ENCODE peak calls at places on chromosome 1, in four cellular contexts. Z is GM23338; X is A549; B is CD4-positive, alpha-beta T cell. V is an unnamed sample.

GRCh38 chr1:16607433-16607851 is 5.9 kb downstream of the NBPF1 start:
- DNase-seq in Z (no peak), B (no peak), X (no peak), V (no peak)

GRCh38 chr1:179128520-179128919 is 46.6 kb downstream of the TOR3A start:
- DNase-seq in Z (no peak), B (no peak), X (no peak), V (no peak)

GRCh38 chr1:36109041-36109679 is 15.9 kb downstream of the COL8A2 start:
- DNase-seq in X (no peak), Z (no peak), B (peak; percentile 57), V (no peak)

GRCh38 chr1:18234790-18235242 is 127.2 kb downstream of the IGSF21 start:
- DNase-seq in X (peak; percentile 63), Z (peak; percentile 92), B (no peak), V (no peak)

GRCh38 chr1:107140703-107141490 is at the start of gene NTNG1:
- DNase-seq in B (no peak), Z (peak; percentile 69), X (no peak), V (no peak)

GRCh38 chr1:24932284-24932683 is 2.2 kb upstream of the RUNX3 start:
- DNase-seq in Z (peak; percentile 74), X (peak; percentile 26), B (no peak), V (peak; percentile 72)

GRCh38 chr1:168603501-168604107 is 27.2 kb downstream of the XCL1 start:
- DNase-seq in B (peak; percentile 49), X (peak; percentile 73), Z (peak; percentile 96), V (peak; percentile 82)

GRCh38 chr1:109756848-109757521 is 6.7 kb downstream of the EPS8L3 start:
- DNase-seq in Z (no peak), X (no peak), B (no peak), V (peak; percentile 33)

GRCh38 chr1:3483801-3484444 is 29.5 kb downstream of the ARHGEF16 start:
- DNase-seq in Z (peak; percentile 91), X (peak; percentile 25), B (no peak), V (no peak)

GRCh38 chr1:156359973-156360372 is 9.0 kb upstream of the RHBG start:
- DNase-seq in X (peak; percentile 56), Z (peak; percentile 86), B (no peak), V (no peak)

GRCh38 chr1:182330303-182330702 is 61.3 kb downstream of the GLUL start:
- DNase-seq in X (no peak), B (no peak), Z (no peak), V (no peak)

GRCh38 chr1:202697038-202697437 is 13.2 kb downstream of the SYT2 start:
- DNase-seq in Z (peak; percentile 53), X (peak; percentile 20), B (no peak), V (no peak)

GRCh38 chr1:23904748-23905357 is 8.3 kb downstream of the CNR2 start:
- DNase-seq in Z (no peak), B (no peak), X (no peak), V (no peak)

GRCh38 chr1:183368213-183369108 is 49.7 kb downstream of the NMNAT2 start:
- DNase-seq in Z (peak; percentile 42), B (no peak), X (no peak), V (no peak)

GRCh38 chr1:179831852-179832699 is 45.5 kb downstream of the TOR1AIP2 start:
- DNase-seq in Z (no peak), X (no peak), B (no peak), V (no peak)

GRCh38 chr1:204225841-204226745 is 12.3 kb upstream of the GOLT1A start:
- DNase-seq in B (no peak), X (no peak), Z (no peak), V (no peak)

GRCh38 chr1:185562623-185563359 is 171.4 kb upstream of the HMCN1 start:
- DNase-seq in B (no peak), X (no peak), Z (no peak), V (no peak)

GRCh38 chr1:185559151-185559550 is 175.0 kb upstream of the HMCN1 start:
- DNase-seq in X (no peak), Z (no peak), B (no peak), V (no peak)

GRCh38 chr1:185561629-185562028 is 172.6 kb upstream of the HMCN1 start:
- DNase-seq in Z (no peak), B (no peak), X (no peak), V (no peak)

GRCh38 chr1:185560760-185561159 is 173.4 kb upstream of the HMCN1 start:
- DNase-seq in Z (no peak), X (no peak), B (no peak), V (no peak)

GRCh38 chr1:185559684-185560310 is 174.4 kb upstream of the HMCN1 start:
- DNase-seq in X (peak; percentile 58), B (peak; percentile 22), Z (peak; percentile 82), V (no peak)
- TF ChIP-seq CTCF in X (no peak), B (no peak), Z (peak; percentile 89), V (no peak)

GRCh38 chr1:30102605-30103004 is 620.8 kb downstream of the MATN1 start:
- DNase-seq in X (no peak), B (no peak), Z (no peak), V (no peak)

GRCh38 chr1:30106125-30106524 is 617.3 kb downstream of the MATN1 start:
- DNase-seq in Z (peak; percentile 86), X (peak; percentile 21), B (no peak), V (peak; percentile 68)

GRCh38 chr1:30101477-30102227 is 621.7 kb downstream of the MATN1 start:
- DNase-seq in Z (peak; percentile 33), B (no peak), X (no peak), V (no peak)

GRCh38 chr1:30103708-30104107 is 619.7 kb downstream of the MATN1 start:
- DNase-seq in X (no peak), Z (no peak), B (no peak), V (no peak)

GRCh38 chr1:30104551-30104950 is 618.8 kb downstream of the MATN1 start:
- DNase-seq in B (no peak), X (no peak), Z (no peak), V (no peak)
- TF ChIP-seq CTCF in B (no peak), X (no peak), Z (no peak), V (no peak)

GRCh38 chr1:62131093-62131725 is 63.4 kb upstream of the L1TD1 start:
- DNase-seq in X (peak; percentile 65), B (no peak), Z (peak; percentile 95), V (no peak)
- TF ChIP-seq CTCF in X (peak; percentile 64), B (peak; percentile 76), Z (peak; percentile 98), V (peak; percentile 69)

DNA sequence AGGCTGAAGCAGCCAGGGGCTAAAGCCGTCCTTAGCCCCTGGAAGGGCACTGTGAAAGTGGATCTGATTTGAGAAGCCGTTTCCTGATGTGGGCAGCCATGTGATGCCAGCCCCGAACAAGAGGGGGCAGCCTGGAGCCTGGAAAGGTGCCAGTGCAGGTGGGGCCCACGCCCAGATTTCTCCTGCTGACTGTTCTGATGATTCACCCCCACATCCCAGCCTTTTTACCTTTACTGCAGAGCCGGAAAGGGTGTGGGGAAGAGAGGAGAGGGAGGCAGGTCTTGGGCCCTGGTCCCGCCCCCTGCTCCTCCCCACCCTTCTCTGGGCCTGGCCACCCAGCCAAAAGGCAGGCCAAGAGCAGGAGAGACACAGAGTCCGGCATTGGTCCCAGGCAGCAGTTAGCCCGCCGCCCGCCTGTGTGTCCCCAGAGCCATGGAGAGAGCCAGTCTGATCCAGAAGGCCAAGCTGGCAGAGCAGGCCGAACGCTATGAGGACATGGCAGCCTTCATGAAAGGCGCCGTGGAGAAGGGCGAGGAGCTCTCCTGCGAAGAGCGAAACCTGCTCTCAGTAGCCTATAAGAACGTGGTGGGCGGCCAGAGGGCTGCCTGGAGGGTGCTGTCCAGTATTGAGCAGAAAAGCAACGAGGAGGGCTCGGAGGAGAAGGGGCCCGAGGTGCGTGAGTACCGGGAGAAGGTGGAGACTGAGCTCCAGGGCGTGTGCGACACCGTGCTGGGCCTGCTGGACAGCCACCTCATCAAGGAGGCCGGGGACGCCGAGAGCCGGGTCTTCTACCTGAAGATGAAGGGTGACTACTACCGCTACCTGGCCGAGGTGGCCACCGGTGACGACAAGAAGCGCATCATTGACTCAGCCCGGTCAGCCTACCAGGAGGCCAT is at the start of gene SFN:
- DNase-seq in X (peak; percentile 95), B (peak; percentile 29), Z (peak; percentile 93), V (no peak)
- TF ChIP-seq CTCF in X (peak; percentile 55), B (peak; percentile 10), Z (peak; percentile 74), V (peak; percentile 18)

DNA sequence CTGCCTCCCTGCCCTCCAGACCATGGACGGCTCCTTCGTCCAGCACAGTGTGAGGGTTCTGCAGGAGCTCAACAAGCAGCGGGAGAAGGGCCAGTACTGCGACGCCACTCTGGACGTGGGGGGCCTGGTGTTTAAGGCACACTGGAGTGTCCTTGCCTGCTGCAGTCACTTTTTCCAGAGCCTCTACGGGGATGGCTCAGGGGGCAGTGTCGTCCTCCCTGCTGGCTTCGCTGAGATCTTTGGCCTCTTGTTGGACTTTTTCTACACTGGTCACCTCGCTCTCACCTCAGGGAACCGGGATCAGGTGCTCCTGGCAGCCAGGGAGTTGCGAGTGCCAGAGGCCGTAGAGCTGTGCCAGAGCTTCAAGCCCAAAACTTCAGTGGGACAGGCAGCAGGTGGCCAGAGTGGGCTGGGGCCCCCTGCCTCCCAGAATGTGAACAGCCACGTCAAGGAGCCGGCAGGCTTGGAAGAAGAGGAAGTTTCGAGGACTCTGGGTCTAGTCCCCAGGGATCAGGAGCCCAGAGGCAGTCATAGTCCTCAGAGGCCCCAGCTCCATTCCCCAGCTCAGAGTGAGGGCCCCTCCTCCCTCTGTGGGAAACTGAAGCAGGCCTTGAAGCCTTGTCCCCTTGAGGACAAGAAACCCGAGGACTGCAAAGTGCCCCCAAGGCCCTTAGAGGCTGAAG is 935 bp downstream of the ZBTB48 start:
- DNase-seq in B (no peak), X (no peak), Z (peak; percentile 54), V (no peak)
- TF ChIP-seq CTCF in B (no peak), X (no peak), Z (no peak), V (no peak)

DNA sequence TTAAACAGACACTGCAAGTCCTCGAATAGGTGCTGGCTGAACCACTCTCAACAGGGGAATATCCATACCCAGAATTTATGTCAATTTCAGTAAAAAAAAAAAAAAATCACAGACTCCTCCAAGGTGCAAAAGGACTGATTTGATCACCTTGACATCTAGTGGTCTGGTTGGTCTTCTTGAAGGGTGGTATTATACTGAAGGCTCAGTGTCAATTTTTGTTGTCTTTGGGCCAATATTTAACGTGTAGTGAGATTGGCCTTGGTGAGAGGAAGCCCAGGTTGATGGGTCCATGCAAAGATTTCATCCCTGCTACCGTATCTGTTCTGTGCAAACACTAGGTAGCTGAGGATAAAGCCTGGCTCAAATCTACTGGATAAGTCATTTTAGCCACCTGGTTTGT is 4.0 kb upstream of the GBP5 start:
- DNase-seq in X (peak; percentile 1), B (no peak), Z (peak; percentile 11), V (no peak)
- TF ChIP-seq CTCF in X (no peak), B (no peak), Z (peak; percentile 35), V (no peak)

DNA sequence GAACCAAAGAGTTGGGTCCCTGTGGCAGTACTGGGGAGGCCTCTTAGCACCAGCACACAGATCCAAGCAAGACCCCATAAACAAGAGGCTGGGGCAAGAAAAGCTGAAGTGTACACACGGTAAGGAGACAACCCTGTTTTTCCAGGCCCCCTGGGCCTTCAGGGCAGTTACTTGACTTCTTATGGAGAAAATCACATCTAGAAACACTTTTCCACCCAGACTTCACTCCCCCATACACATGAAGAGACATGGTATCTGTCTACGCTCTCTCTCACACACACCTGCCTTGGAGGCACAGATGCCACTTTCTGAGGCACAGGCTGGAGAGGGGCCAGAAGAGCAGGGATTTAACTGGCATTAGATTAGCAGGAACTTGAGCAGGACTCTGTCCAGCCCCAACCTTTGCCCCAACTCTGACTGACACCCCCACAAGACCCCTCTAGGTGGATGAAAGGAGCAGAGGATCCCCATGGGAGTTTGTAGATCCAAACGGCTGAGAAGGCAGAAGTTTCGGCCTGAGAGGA is 2.2 kb downstream of the CERS2 start:
- DNase-seq in B (no peak), Z (no peak), X (no peak), V (no peak)
- TF ChIP-seq CTCF in B (no peak), Z (no peak), X (no peak), V (no peak)

V was measured in mesothelial cell of epicardium.